ENCODE peak calls at places on chromosome 13, in four cellular contexts. Y is body of pancreas, E is IMR-90, Z is right lobe of liver. N is an unnamed sample.

GRCh38 chr13:84479656-84480055 is 597.4 kb upstream of the SLITRK1 start:
- DNase-seq in Z (no peak), E (peak), Y (no peak), N (no peak)

GRCh38 chr13:31234729-31235128 is 35.0 kb downstream of the B3GLCT start:
- DNase-seq in E (no peak), Y (no peak), Z (no peak), N (no peak)

GRCh38 chr13:22837980-22838615 is 342.7 kb upstream of the SGCG start:
- DNase-seq in E (no peak), Z (no peak), Y (no peak), N (no peak)

GRCh38 chr13:113862766-113863510 is 938 bp downstream of the GAS6 start:
- DNase-seq in E (no peak), Z (peak), Y (peak), N (no peak)

GRCh38 chr13:45367995-45368394 is 27.0 kb upstream of the TPT1 start:
- DNase-seq in Z (no peak), Y (no peak), E (no peak), N (no peak)

GRCh38 chr13:102002271-102002670 is 399.6 kb downstream of the FGF14 start:
- DNase-seq in Y (peak), Z (no peak), E (no peak), N (no peak)

GRCh38 chr13:42495751-42496150 is 78.2 kb upstream of the TNFSF11 start:
- DNase-seq in E (no peak), Y (no peak), Z (no peak), N (no peak)

GRCh38 chr13:54305377-54305776 is 1276.8 kb downstream of the OLFM4 start:
- DNase-seq in Z (no peak), E (no peak), Y (no peak), N (no peak)

GRCh38 chr13:50085063-50085462 is 69.8 kb downstream of the KCNRG start:
- DNase-seq in Z (no peak), E (peak), Y (no peak), N (peak)

DNA sequence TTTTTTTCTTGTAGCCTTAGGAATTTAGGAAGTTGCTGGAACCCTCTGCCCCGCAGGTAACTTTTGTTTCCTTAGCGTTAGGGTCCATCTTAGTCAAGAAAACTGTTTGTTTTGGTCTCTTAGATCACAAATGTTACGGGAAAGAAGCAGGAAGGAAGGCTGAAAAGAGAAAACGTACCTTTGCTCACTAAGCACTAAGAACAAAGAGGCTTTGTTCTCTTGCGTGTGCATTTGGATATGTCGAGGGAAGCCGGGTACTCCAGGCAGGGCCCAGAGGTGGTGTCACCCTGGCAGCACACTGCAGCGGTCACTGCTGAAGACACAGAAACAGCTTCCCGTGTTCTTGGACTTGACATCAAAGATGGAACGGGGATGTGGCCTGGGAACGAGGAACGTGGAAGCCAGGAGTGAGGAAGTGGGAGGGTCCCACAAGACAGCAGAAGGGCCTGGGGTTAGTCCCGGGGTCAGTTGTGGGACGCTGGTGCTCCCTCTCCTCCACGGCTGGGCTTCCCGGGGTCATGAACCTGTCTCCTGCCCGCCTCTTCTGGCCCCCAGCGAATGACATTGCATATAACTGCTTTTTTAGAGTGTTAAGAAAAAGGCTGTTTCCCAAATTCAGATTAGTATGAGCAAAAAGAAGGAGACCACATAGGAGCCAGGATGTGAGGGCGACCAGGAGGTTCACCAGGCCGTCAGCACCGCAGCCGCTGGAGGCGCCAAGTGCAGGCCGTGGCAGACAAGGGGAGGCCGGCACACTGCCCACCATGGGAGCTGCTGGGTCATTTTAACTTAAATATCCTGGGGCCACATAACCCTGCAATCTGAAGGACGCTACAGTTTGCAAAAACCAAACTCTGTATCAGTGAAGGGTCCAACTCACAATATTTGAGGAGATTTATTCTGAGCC is 31.6 kb downstream of the ATP11A start:
- DNase-seq in E (no peak), Y (peak), Z (no peak), N (no peak)
- H3K27ac ChIP-seq in E (peak), Y (peak), Z (peak), N (no peak)

GRCh38 chr13:34155931-34156607 is 338.1 kb downstream of the RFC3 start:
- DNase-seq in Z (no peak), Y (no peak), E (peak), N (peak)

GRCh38 chr13:34153428-34154180 is 335.7 kb downstream of the RFC3 start:
- DNase-seq in E (no peak), Y (no peak), Z (no peak), N (no peak)

GRCh38 chr13:34152996-34153395 is 335.0 kb downstream of the RFC3 start:
- DNase-seq in E (no peak), Z (no peak), Y (no peak), N (no peak)

GRCh38 chr13:34159946-34160345 is 342.0 kb downstream of the RFC3 start:
- DNase-seq in Y (no peak), E (no peak), Z (no peak), N (no peak)

DNA sequence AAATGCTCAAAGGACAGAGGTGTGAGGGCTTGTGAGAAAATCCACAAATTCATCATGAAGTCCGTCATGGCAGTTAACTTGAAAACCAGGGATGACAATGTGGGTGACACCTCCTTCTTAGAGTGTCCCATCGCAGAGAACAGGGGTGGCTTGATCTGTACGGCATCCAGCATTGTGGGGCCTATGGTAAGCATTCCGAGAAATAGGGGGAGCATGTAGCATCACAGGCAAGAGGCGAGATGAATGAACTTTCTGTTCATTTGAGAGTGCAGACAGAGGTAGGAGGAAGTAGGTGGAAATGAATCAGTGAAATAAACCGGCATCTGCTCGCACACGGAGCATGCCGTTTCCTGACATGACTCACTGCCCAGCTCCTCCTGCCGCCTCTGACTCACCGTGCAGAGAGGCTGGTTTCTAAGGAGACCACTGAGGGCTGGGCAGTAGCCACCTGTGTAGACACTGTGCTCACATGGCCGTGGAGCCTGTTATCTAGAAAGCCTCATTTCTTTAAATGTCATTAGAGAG is 339.0 kb downstream of the RFC3 start:
- DNase-seq in E (peak), Y (peak), Z (peak), N (peak)
- H3K27ac ChIP-seq in E (no peak), Y (peak), Z (no peak), N (peak)

DNA sequence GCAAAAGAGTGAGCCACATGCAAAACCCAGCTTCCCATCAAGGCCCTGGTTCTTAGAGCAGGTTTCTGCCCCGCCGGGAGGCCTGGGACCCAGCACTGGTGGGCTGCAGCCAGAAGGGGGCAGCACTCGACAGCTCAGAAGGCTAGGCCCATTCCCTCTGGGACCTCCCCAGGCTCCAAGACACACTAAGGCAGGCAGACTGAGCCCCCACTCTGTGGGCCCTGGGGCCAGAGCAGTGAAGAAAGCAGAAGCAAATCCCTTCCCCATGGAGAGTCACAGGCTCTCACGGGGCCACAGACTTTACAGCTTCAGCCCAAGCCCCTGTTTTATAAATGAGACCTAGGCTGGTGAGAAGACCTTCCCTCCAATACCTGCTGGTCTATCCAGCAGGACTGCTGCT is 109.4 kb downstream of the ABCC4 start:
- DNase-seq in Z (peak), E (peak), Y (peak), N (peak)
- H3K27ac ChIP-seq in Z (no peak), E (peak), Y (no peak), N (no peak)

GRCh38 chr13:73077867-73078266 is 19.1 kb downstream of the KLF5 start:
- DNase-seq in Y (no peak), E (no peak), Z (no peak), N (no peak)

GRCh38 chr13:73076013-73076412 is 17.2 kb downstream of the KLF5 start:
- DNase-seq in Y (no peak), Z (no peak), E (peak), N (no peak)

GRCh38 chr13:73073050-73073449 is 14.2 kb downstream of the KLF5 start:
- DNase-seq in Z (no peak), Y (no peak), E (no peak), N (no peak)

GRCh38 chr13:73074101-73074500 is 15.3 kb downstream of the KLF5 start:
- DNase-seq in Y (no peak), Z (no peak), E (peak), N (no peak)

GRCh38 chr13:73075546-73075945 is 16.7 kb downstream of the KLF5 start:
- DNase-seq in Y (no peak), Z (no peak), E (no peak), N (no peak)
- H3K27ac ChIP-seq in Y (no peak), Z (no peak), E (peak), N (no peak)